ENCODE peak calls at places on chromosomes 12 and 14, in five cellular contexts. One of them, this sample, is unnamed.
A peak's percentile ranks its signal among the peaks of the same experiment; 100 is the strongest.

GRCh38 chr12:32742133-32742532 is 13.6 kb downstream of the YARS2 start:
- DNase-seq in transverse colon: no peak
- DNase-seq in HS-5: no peak
- DNase-seq in cardiac fibroblast: no peak
- DNase-seq in AG04450: no peak
- DNase-seq in this sample: no peak

GRCh38 chr12:106179086-106179485 is 40.3 kb upstream of the NUAK1 start:
- DNase-seq in HS-5: no peak
- DNase-seq in cardiac fibroblast: no peak
- DNase-seq in transverse colon: no peak
- DNase-seq in AG04450: no peak
- DNase-seq in this sample: no peak

GRCh38 chr14:25049559-25050493 is at the start of gene STXBP6:
- DNase-seq in transverse colon: peak; percentile 78
- DNase-seq in HS-5: peak; percentile 5
- DNase-seq in AG04450: no peak
- DNase-seq in cardiac fibroblast: peak; percentile 72
- DNase-seq in this sample: no peak

GRCh38 chr14:89443002-89443660 is 26.1 kb upstream of the FOXN3 start:
- DNase-seq in cardiac fibroblast: no peak
- DNase-seq in AG04450: no peak
- DNase-seq in transverse colon: no peak
- DNase-seq in HS-5: no peak
- DNase-seq in this sample: no peak

GRCh38 chr14:74654931-74655330 is 42.9 kb upstream of the LTBP2 start:
- DNase-seq in cardiac fibroblast: no peak
- DNase-seq in AG04450: no peak
- DNase-seq in HS-5: no peak
- DNase-seq in transverse colon: no peak
- DNase-seq in this sample: no peak

GRCh38 chr14:49972840-49973239 is 80.0 kb downstream of the ARF6 start:
- DNase-seq in HS-5: peak; percentile 73
- DNase-seq in transverse colon: peak; percentile 74
- DNase-seq in AG04450: peak; percentile 60
- DNase-seq in cardiac fibroblast: peak; percentile 88
- DNase-seq in this sample: peak; percentile 71

GRCh38 chr12:57012600-57013465 is 3.5 kb downstream of the TAC3 start:
- DNase-seq in AG04450: no peak
- DNase-seq in HS-5: no peak
- DNase-seq in transverse colon: no peak
- DNase-seq in cardiac fibroblast: no peak
- DNase-seq in this sample: no peak

GRCh38 chr12:9848899-9849298 is 20.3 kb downstream of the CLEC2B start:
- DNase-seq in AG04450: no peak
- DNase-seq in HS-5: no peak
- DNase-seq in transverse colon: no peak
- DNase-seq in cardiac fibroblast: no peak
- DNase-seq in this sample: no peak

GRCh38 chr14:51449666-51450061 is 202.0 kb upstream of the FRMD6 start:
- DNase-seq in AG04450: no peak
- DNase-seq in cardiac fibroblast: no peak
- DNase-seq in transverse colon: no peak
- DNase-seq in HS-5: no peak
- DNase-seq in this sample: no peak

GRCh38 chr12:65965358-65965757 is 141.1 kb downstream of the HMGA2 start:
- DNase-seq in transverse colon: no peak
- DNase-seq in AG04450: peak; percentile 62
- DNase-seq in cardiac fibroblast: no peak
- DNase-seq in HS-5: no peak
- DNase-seq in this sample: no peak

GRCh38 chr14:76765461-76765931 is 4.2 kb downstream of the VASH1 start:
- DNase-seq in AG04450: no peak
- DNase-seq in HS-5: no peak
- DNase-seq in transverse colon: no peak
- DNase-seq in cardiac fibroblast: no peak
- DNase-seq in this sample: no peak

GRCh38 chr12:29072631-29073030 is 76.4 kb upstream of the FAR2 start:
- DNase-seq in AG04450: no peak
- DNase-seq in cardiac fibroblast: no peak
- DNase-seq in transverse colon: no peak
- DNase-seq in HS-5: no peak
- DNase-seq in this sample: no peak

GRCh38 chr12:64256166-64256800 is 34.2 kb upstream of the KICS2 start:
- DNase-seq in transverse colon: no peak
- DNase-seq in AG04450: peak; percentile 27
- DNase-seq in cardiac fibroblast: peak; percentile 78
- DNase-seq in HS-5: peak; percentile 60
- DNase-seq in this sample: peak; percentile 33

GRCh38 chr14:52015411-52016030 is 26.2 kb downstream of the RTRAF start:
- DNase-seq in transverse colon: no peak
- DNase-seq in HS-5: no peak
- DNase-seq in AG04450: no peak
- DNase-seq in cardiac fibroblast: no peak
- DNase-seq in this sample: peak; percentile 19